ENCODE peak calls at places on chromosomes 3 and 15, in six cellular contexts. One of them, this sample, is unnamed.

GRCh38 chr15:66594836-66595235 is 29.0 kb upstream of the LCTL start:
- DNase-seq in uterus: no peak
- DNase-seq in ovary: no peak
- DNase-seq in A549: no peak
- DNase-seq in tibial nerve: no peak
- DNase-seq in IMR-90: no peak
- DNase-seq in this sample: no peak

GRCh38 chr3:45544024-45544718 is 50.4 kb upstream of the LIMD1 start:
- DNase-seq in uterus: no peak
- DNase-seq in ovary: no peak
- DNase-seq in A549: no peak
- DNase-seq in tibial nerve: no peak
- DNase-seq in IMR-90: no peak
- DNase-seq in this sample: no peak

GRCh38 chr3:64417816-64418215 is 192.6 kb upstream of the PRICKLE2 start:
- DNase-seq in uterus: no peak
- DNase-seq in ovary: no peak
- DNase-seq in A549: no peak
- DNase-seq in tibial nerve: no peak
- DNase-seq in IMR-90: peak; percentile 52
- DNase-seq in this sample: no peak

GRCh38 chr3:100407977-100408532 is 6.7 kb downstream of the LNP1 start:
- DNase-seq in uterus: no peak
- DNase-seq in ovary: no peak
- DNase-seq in A549: no peak
- DNase-seq in tibial nerve: no peak
- DNase-seq in IMR-90: no peak
- DNase-seq in this sample: no peak

GRCh38 chr3:165641569-165642310 is 195.5 kb downstream of the BCHE start:
- DNase-seq in uterus: no peak
- DNase-seq in ovary: no peak
- DNase-seq in A549: no peak
- DNase-seq in tibial nerve: no peak
- DNase-seq in IMR-90: no peak
- DNase-seq in this sample: no peak

GRCh38 chr15:99621767-99622166 is 56.0 kb downstream of the MEF2A start:
- DNase-seq in uterus: no peak
- DNase-seq in ovary: no peak
- DNase-seq in A549: no peak
- DNase-seq in tibial nerve: no peak
- DNase-seq in IMR-90: no peak
- DNase-seq in this sample: no peak

GRCh38 chr3:72448375-72448823 is 399.8 kb downstream of the SHQ1 start:
- DNase-seq in uterus: peak; percentile 19
- DNase-seq in ovary: no peak
- DNase-seq in A549: no peak
- DNase-seq in tibial nerve: no peak
- DNase-seq in IMR-90: no peak
- DNase-seq in this sample: no peak

GRCh38 chr3:133447751-133448477 is 48.1 kb downstream of the BFSP2 start:
- DNase-seq in uterus: no peak
- DNase-seq in ovary: no peak
- DNase-seq in A549: no peak
- DNase-seq in tibial nerve: no peak
- DNase-seq in IMR-90: no peak
- DNase-seq in this sample: no peak

GRCh38 chr3:97956051-97956450 is 16.2 kb downstream of the RIOX2 start:
- DNase-seq in uterus: no peak
- DNase-seq in ovary: no peak
- DNase-seq in A549: no peak
- DNase-seq in tibial nerve: no peak
- DNase-seq in IMR-90: no peak
- DNase-seq in this sample: no peak

GRCh38 chr15:35298509-35298908 is 213.4 kb upstream of the NANOGP8 start:
- DNase-seq in uterus: no peak
- DNase-seq in ovary: no peak
- DNase-seq in A549: no peak
- DNase-seq in tibial nerve: no peak
- DNase-seq in IMR-90: no peak
- DNase-seq in this sample: no peak

GRCh38 chr15:95988574-95988887 is 342.0 kb upstream of the NR2F2 start:
- DNase-seq in uterus: no peak
- DNase-seq in ovary: peak; percentile 57
- DNase-seq in A549: peak; percentile 14
- DNase-seq in tibial nerve: no peak
- DNase-seq in IMR-90: peak; percentile 50
- DNase-seq in this sample: peak; percentile 26

GRCh38 chr15:46714959-46715358 is 1002.3 kb upstream of the SEMA6D start:
- DNase-seq in uterus: no peak
- DNase-seq in ovary: no peak
- DNase-seq in A549: no peak
- DNase-seq in tibial nerve: no peak
- DNase-seq in IMR-90: no peak
- DNase-seq in this sample: no peak

GRCh38 chr15:99365232-99365631 is 114.0 kb downstream of the LRRC28 start:
- DNase-seq in uterus: no peak
- DNase-seq in ovary: no peak
- DNase-seq in A549: no peak
- DNase-seq in tibial nerve: no peak
- DNase-seq in IMR-90: no peak
- DNase-seq in this sample: no peak

GRCh38 chr3:127002195-127003174 is 19.6 kb downstream of the PLXNA1 start:
- DNase-seq in uterus: peak; percentile 88
- DNase-seq in ovary: peak; percentile 88
- DNase-seq in A549: no peak
- DNase-seq in tibial nerve: peak; percentile 74
- DNase-seq in IMR-90: peak; percentile 89
- DNase-seq in this sample: peak; percentile 46

GRCh38 chr3:105166893-105167292 is 199.8 kb upstream of the ALCAM start:
- DNase-seq in uterus: no peak
- DNase-seq in ovary: no peak
- DNase-seq in A549: no peak
- DNase-seq in tibial nerve: no peak
- DNase-seq in IMR-90: peak; percentile 83
- DNase-seq in this sample: no peak

GRCh38 chr15:36177590-36178281 is 401.7 kb upstream of the CDIN1 start:
- DNase-seq in uterus: no peak
- DNase-seq in ovary: no peak
- DNase-seq in A549: peak; percentile 81
- DNase-seq in tibial nerve: no peak
- DNase-seq in IMR-90: peak; percentile 43
- DNase-seq in this sample: no peak

GRCh38 chr3:12004741-12005513 is 739 bp downstream of the SYN2 start:
- DNase-seq in uterus: peak; percentile 13
- DNase-seq in ovary: no peak
- DNase-seq in A549: no peak
- DNase-seq in tibial nerve: no peak
- DNase-seq in IMR-90: no peak
- DNase-seq in this sample: no peak

GRCh38 chr15:99511865-99512632 is 53.7 kb upstream of the MEF2A start:
- DNase-seq in uterus: no peak
- DNase-seq in ovary: no peak
- DNase-seq in A549: no peak
- DNase-seq in tibial nerve: peak; percentile 47
- DNase-seq in IMR-90: no peak
- DNase-seq in this sample: peak; percentile 81

GRCh38 chr3:124701687-124702086 is 28.6 kb upstream of the UMPS start:
- DNase-seq in uterus: no peak
- DNase-seq in ovary: no peak
- DNase-seq in A549: no peak
- DNase-seq in tibial nerve: no peak
- DNase-seq in IMR-90: peak; percentile 79
- DNase-seq in this sample: no peak

GRCh38 chr3:197454014-197454413 is 101.8 kb downstream of the BDH1 start:
- DNase-seq in uterus: no peak
- DNase-seq in ovary: no peak
- DNase-seq in A549: peak; percentile 26
- DNase-seq in tibial nerve: no peak
- DNase-seq in IMR-90: no peak
- DNase-seq in this sample: no peak

GRCh38 chr3:180749322-180749721 is 70.0 kb upstream of the CCDC39 start:
- DNase-seq in uterus: no peak
- DNase-seq in ovary: no peak
- DNase-seq in A549: no peak
- DNase-seq in tibial nerve: no peak
- DNase-seq in IMR-90: no peak
- DNase-seq in this sample: no peak

GRCh38 chr3:179450901-179451334 is 352 bp downstream of the GNB4 start:
- DNase-seq in uterus: peak; percentile 41
- DNase-seq in ovary: peak; percentile 23
- DNase-seq in A549: peak; percentile 8
- DNase-seq in tibial nerve: no peak
- DNase-seq in IMR-90: peak; percentile 23
- DNase-seq in this sample: no peak

GRCh38 chr3:179451335-179452165 is at the start of gene GNB4:
- DNase-seq in uterus: peak; percentile 79
- DNase-seq in ovary: peak; percentile 69
- DNase-seq in A549: peak; percentile 75
- DNase-seq in tibial nerve: peak; percentile 52
- DNase-seq in IMR-90: peak; percentile 82
- DNase-seq in this sample: peak; percentile 43

GRCh38 chr3:179447251-179447650 is 4.0 kb downstream of the GNB4 start:
- DNase-seq in uterus: no peak
- DNase-seq in ovary: no peak
- DNase-seq in A549: no peak
- DNase-seq in tibial nerve: no peak
- DNase-seq in IMR-90: no peak
- DNase-seq in this sample: no peak

GRCh38 chr3:179450321-179450720 is 949 bp downstream of the GNB4 start:
- DNase-seq in uterus: no peak
- DNase-seq in ovary: no peak
- DNase-seq in A549: no peak
- DNase-seq in tibial nerve: no peak
- DNase-seq in IMR-90: peak; percentile 19
- DNase-seq in this sample: no peak

GRCh38 chr3:179449621-179450020 is 1.6 kb downstream of the GNB4 start:
- DNase-seq in uterus: no peak
- DNase-seq in ovary: no peak
- DNase-seq in A549: no peak
- DNase-seq in tibial nerve: no peak
- DNase-seq in IMR-90: peak; percentile 22
- DNase-seq in this sample: no peak
- H3K4me3 ChIP-seq in uterus: peak overlapping the region; percentile 59
- H3K4me3 ChIP-seq in ovary: peak overlapping the region; percentile 58
- H3K4me3 ChIP-seq in A549: no peak overlapping the region
- H3K4me3 ChIP-seq in tibial nerve: peak overlapping the region; percentile 89
- H3K4me3 ChIP-seq in IMR-90: peak overlapping the region; percentile 81
- H3K4me3 ChIP-seq in this sample: peak overlapping the region; percentile 58

DNA sequence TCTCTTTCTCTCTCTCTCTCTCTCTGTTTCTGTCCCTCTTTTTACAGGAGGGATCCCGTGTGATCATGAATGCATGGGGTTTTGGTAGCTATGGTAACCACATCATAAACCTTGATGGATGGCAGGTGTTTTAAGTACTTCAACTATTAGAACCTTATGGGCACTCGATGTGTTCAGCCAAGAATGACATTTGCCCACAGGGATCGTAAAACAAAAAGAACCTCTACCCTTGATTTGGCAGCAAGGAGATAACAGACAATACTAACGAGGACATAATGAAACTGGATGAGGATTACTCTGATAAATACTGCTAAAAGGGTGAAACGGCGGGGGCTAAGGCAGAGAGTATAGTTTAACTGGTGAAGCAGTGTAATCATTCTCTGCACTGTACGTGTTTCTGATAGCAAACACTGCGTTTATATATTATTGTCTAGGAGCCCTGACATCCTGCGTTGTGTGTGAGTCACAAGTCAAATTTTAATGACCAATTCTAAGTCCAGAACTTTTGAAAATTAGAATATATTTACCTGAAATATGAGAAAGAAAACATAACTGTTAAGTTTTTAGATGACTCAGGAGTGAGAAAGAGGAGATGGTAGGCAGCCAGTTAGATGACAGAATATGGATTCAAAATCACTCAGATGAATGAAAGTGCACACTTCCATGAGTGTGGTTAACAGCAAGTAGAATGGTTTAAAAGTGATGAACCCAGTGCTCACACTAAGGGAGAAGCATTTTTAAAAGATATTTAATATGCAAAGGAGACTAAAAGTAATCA is 80.3 kb downstream of the OTOL1 start:
- DNase-seq in uterus: no peak
- DNase-seq in ovary: no peak
- DNase-seq in A549: no peak
- DNase-seq in tibial nerve: no peak
- DNase-seq in IMR-90: no peak
- DNase-seq in this sample: no peak
- TF ChIP-seq CTCF in uterus: no peak
- TF ChIP-seq CTCF in ovary: no peak
- TF ChIP-seq CTCF in A549: no peak
- TF ChIP-seq CTCF in tibial nerve: no peak
- TF ChIP-seq CTCF in IMR-90: no peak
- TF ChIP-seq CTCF in this sample: no peak

DNA sequence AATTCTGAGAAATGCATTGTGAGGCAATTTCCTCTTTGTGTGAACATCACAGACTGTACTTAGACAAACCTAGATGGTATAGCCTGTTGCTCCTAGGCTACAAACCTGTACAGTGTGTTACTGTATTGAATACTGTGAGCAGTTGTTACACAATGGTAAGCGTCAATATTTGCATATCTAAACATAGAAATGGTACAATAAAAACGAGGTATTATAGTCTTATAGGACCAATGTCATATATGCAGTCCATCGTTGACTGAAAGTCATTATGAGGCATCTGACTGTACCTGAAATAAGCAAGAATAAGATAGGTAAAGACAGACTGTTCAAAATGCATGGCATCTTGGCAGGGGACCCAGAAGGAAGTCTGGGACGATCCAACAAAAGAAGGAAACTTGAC is 9.4 kb upstream of the SPRED1 start:
- DNase-seq in uterus: no peak
- DNase-seq in ovary: no peak
- DNase-seq in A549: no peak
- DNase-seq in tibial nerve: no peak
- DNase-seq in IMR-90: no peak
- DNase-seq in this sample: no peak
- TF ChIP-seq POLR2A in uterus: no peak
- TF ChIP-seq POLR2A in ovary: no peak
- TF ChIP-seq POLR2A in A549: no peak
- TF ChIP-seq POLR2A in tibial nerve: no peak
- TF ChIP-seq POLR2A in IMR-90: no peak
- TF ChIP-seq POLR2A in this sample: no peak

GRCh38 chr3:172067837-172068440 is 28.6 kb downstream of the FNDC3B start:
- DNase-seq in uterus: no peak
- DNase-seq in ovary: no peak
- DNase-seq in A549: no peak
- DNase-seq in tibial nerve: no peak
- DNase-seq in IMR-90: no peak
- DNase-seq in this sample: no peak

GRCh38 chr3:172065534-172065933 is 26.2 kb downstream of the FNDC3B start:
- DNase-seq in uterus: no peak
- DNase-seq in ovary: no peak
- DNase-seq in A549: no peak
- DNase-seq in tibial nerve: no peak
- DNase-seq in IMR-90: peak; percentile 92
- DNase-seq in this sample: no peak

GRCh38 chr3:172063456-172064432 is 24.4 kb downstream of the FNDC3B start:
- DNase-seq in uterus: no peak
- DNase-seq in ovary: no peak
- DNase-seq in A549: no peak
- DNase-seq in tibial nerve: no peak
- DNase-seq in IMR-90: no peak
- DNase-seq in this sample: no peak

GRCh38 chr3:172066880-172067778 is 27.8 kb downstream of the FNDC3B start:
- DNase-seq in uterus: no peak
- DNase-seq in ovary: no peak
- DNase-seq in A549: no peak
- DNase-seq in tibial nerve: no peak
- DNase-seq in IMR-90: no peak
- DNase-seq in this sample: no peak

GRCh38 chr3:172065967-172066762 is 26.8 kb downstream of the FNDC3B start:
- DNase-seq in uterus: no peak
- DNase-seq in ovary: no peak
- DNase-seq in A549: peak; percentile 70
- DNase-seq in tibial nerve: no peak
- DNase-seq in IMR-90: peak; percentile 68
- DNase-seq in this sample: no peak
- H3K4me3 ChIP-seq in uterus: no peak overlapping the region
- H3K4me3 ChIP-seq in ovary: no peak overlapping the region
- H3K4me3 ChIP-seq in A549: peak overlapping the region; percentile 17
- H3K4me3 ChIP-seq in tibial nerve: no peak overlapping the region
- H3K4me3 ChIP-seq in IMR-90: no peak overlapping the region
- H3K4me3 ChIP-seq in this sample: no peak overlapping the region